ENCODE peak calls at places on chromosomes 7 and 10, in nine cellular contexts. E is HL-60; D is stimulated activated CD8-positive, alpha-beta memory T cell treated with anti-CD3 and anti-CD28 coated beads, Interleukin-2, amount 100 ng/mL, for 48 hours; S is aorta; P is EL; V is activated naive CD8-positive, alpha-beta T cell treated with anti-CD3 and anti-CD28 coated beads, Interleukin-2, amount 50 U/mL, for 24 hours; Z is GM04503; A is T-helper 9 cell; N is stimulated activated CD4-positive, alpha-beta T cell treated with anti-CD3 and anti-CD28 coated beads, Interleukin-2, amount 100 ng/mL, for 48 hours. X is an unnamed sample.

GRCh38 chr7:157545681-157546060 is 208.9 kb downstream of the DNAJB6 start:
- DNase-seq in V (no peak), E (no peak), D (no peak), S (peak; percentile 21), A (no peak), Z (no peak), N (no peak), P (no peak), X (no peak)

GRCh38 chr7:26167293-26167934 is 15.4 kb downstream of the NFE2L3 start:
- DNase-seq in V (no peak), E (no peak), N (no peak), A (no peak), S (no peak), Z (no peak), D (no peak), P (no peak), X (no peak)

GRCh38 chr10:112375721-112376577 is 2.0 kb downstream of the ACSL5 start:
- DNase-seq in S (no peak), D (peak; percentile 16), Z (no peak), P (peak; percentile 67), V (peak; percentile 46), N (peak; percentile 22), E (peak; percentile 35), A (peak; percentile 10), X (peak; percentile 56)

GRCh38 chr7:29196971-29197370 is 2.4 kb downstream of the CHN2 start:
- DNase-seq in E (no peak), D (no peak), Z (no peak), N (no peak), P (no peak), V (no peak), S (no peak), A (no peak), X (no peak)

GRCh38 chr7:128074736-128075135 is 43.5 kb upstream of the LRRC4 start:
- DNase-seq in P (no peak), S (no peak), Z (no peak), V (no peak), E (no peak), N (no peak), D (no peak), A (no peak), X (no peak)

GRCh38 chr10:119370972-119371703 is 163.8 kb downstream of the GRK5 start:
- DNase-seq in D (no peak), N (no peak), V (no peak), S (peak; percentile 92), P (peak; percentile 96), Z (peak; percentile 96), E (no peak), A (no peak), X (no peak)

GRCh38 chr7:125136341-125136740 is 206.7 kb upstream of the POT1 start:
- DNase-seq in S (no peak), N (no peak), P (no peak), D (no peak), V (no peak), E (no peak), A (no peak), Z (no peak), X (no peak)

GRCh38 chr10:14800397-14800796 is 25.7 kb upstream of the FAM107B start:
- DNase-seq in P (no peak), N (no peak), V (no peak), E (no peak), A (no peak), D (no peak), S (no peak), Z (no peak), X (no peak)

GRCh38 chr10:91380873-91381561 is 29.1 kb upstream of the HECTD2 start:
- DNase-seq in S (no peak), D (no peak), V (no peak), P (no peak), A (no peak), E (no peak), N (no peak), Z (no peak), X (peak; percentile 49)

GRCh38 chr10:102617816-102618215 is 26.5 kb upstream of the TRIM8 start:
- DNase-seq in E (no peak), N (no peak), S (peak; percentile 59), V (no peak), P (no peak), D (no peak), Z (no peak), A (no peak), X (no peak)

GRCh38 chr10:5484205-5484604 is 15.2 kb downstream of the CALML5 start:
- DNase-seq in E (no peak), V (no peak), S (no peak), D (no peak), N (no peak), A (no peak), Z (no peak), P (no peak), X (no peak)

GRCh38 chr7:28990200-28990960 is 32.2 kb upstream of the TRIL start:
- DNase-seq in Z (no peak), P (peak; percentile 13), D (no peak), S (peak; percentile 83), A (no peak), V (no peak), E (no peak), N (no peak), X (no peak)

GRCh38 chr10:104046651-104047050 is 39.0 kb downstream of the COL17A1 start:
- DNase-seq in A (no peak), S (no peak), Z (no peak), P (no peak), E (no peak), D (no peak), V (no peak), N (no peak), X (no peak)

GRCh38 chr7:109950256-109950655 is 1140.7 kb upstream of the LRRN3 start:
- DNase-seq in E (no peak), A (no peak), V (no peak), N (no peak), S (no peak), Z (no peak), D (no peak), P (no peak), X (no peak)

GRCh38 chr7:19561121-19561805 is 147.6 kb downstream of the POLR1F start:
- DNase-seq in E (no peak), Z (peak; percentile 18), S (no peak), A (no peak), V (no peak), N (no peak), D (no peak), P (no peak), X (no peak)

GRCh38 chr7:100372256-100372655 is 1.0 kb upstream of the PILRA start:
- DNase-seq in P (peak; percentile 66), D (no peak), V (peak; percentile 39), E (peak; percentile 91), Z (peak; percentile 17), S (no peak), A (no peak), N (no peak), X (peak; percentile 54)

GRCh38 chr10:119775529-119775928 is 49.7 kb downstream of the INPP5F start:
- DNase-seq in P (no peak), Z (no peak), N (no peak), S (no peak), E (no peak), D (no peak), V (no peak), A (no peak), X (no peak)

GRCh38 chr7:137755846-137756685 is 90.7 kb downstream of the DGKI start:
- DNase-seq in P (no peak), A (no peak), Z (no peak), S (no peak), N (no peak), E (no peak), D (no peak), V (no peak), X (no peak)

GRCh38 chr10:102231357-102232318 is 5.5 kb downstream of the ELOVL3 start:
- DNase-seq in D (peak; percentile 75), S (peak; percentile 81), N (peak; percentile 84), V (peak; percentile 83), P (peak; percentile 48), E (peak; percentile 50), A (peak; percentile 66), Z (no peak), X (peak; percentile 43)

GRCh38 chr7:157021893-157022680 is 11.6 kb upstream of the MNX1 start:
- DNase-seq in A (no peak), P (no peak), E (no peak), V (no peak), S (no peak), Z (no peak), N (no peak), D (no peak), X (no peak)

GRCh38 chr7:99928994-99929729 is at the start of gene GJC3:
- DNase-seq in S (peak; percentile 76), N (peak; percentile 33), Z (peak; percentile 14), A (peak; percentile 17), E (no peak), D (peak; percentile 16), V (peak; percentile 46), P (peak; percentile 65), X (peak; percentile 55)

GRCh38 chr10:133471300-133472109 is 17.8 kb downstream of the SCART1 start:
- DNase-seq in N (no peak), E (no peak), S (no peak), Z (no peak), A (no peak), V (no peak), D (no peak), P (no peak), X (no peak)

GRCh38 chr10:77442790-77443189 is 194.8 kb downstream of the KCNMA1 start:
- DNase-seq in P (no peak), A (no peak), S (no peak), V (no peak), Z (no peak), E (no peak), N (no peak), D (no peak), X (no peak)

GRCh38 chr7:39971924-39972323 is 21.9 kb downstream of the CDK13 start:
- DNase-seq in P (no peak), S (no peak), N (no peak), D (no peak), Z (no peak), V (no peak), A (no peak), E (no peak), X (no peak)

GRCh38 chr10:47311193-47311899 is 10.9 kb upstream of the GDF2 start:
- DNase-seq in S (no peak), Z (no peak), D (no peak), V (peak; percentile 17), A (peak; percentile 28), P (no peak), N (peak; percentile 13), E (peak; percentile 11), X (peak; percentile 91)